ENCODE peak calls at places on chromosome 2, in seven cellular contexts. H is esophagus squamous epithelium, G is body of pancreas, K is endodermal cell, L is heart left ventricle, Y is A673, N is K562. O is an unnamed sample.

GRCh38 chr2:231037731-231038482 is 584 bp downstream of the C2orf72 start:
- DNase-seq in H (no peak), Y (no peak), L (no peak), K (peak; percentile 71), N (peak; percentile 37), G (peak; percentile 67), O (no peak)

GRCh38 chr2:240250985-240251847 is 110.8 kb upstream of the OTOS start:
- DNase-seq in H (no peak), Y (no peak), N (peak; percentile 87), K (peak; percentile 79), G (peak; percentile 93), L (peak; percentile 88), O (peak; percentile 98)

GRCh38 chr2:226581004-226581403 is 218.6 kb downstream of the IRS1 start:
- DNase-seq in Y (no peak), K (no peak), L (no peak), H (no peak), N (no peak), G (peak; percentile 17), O (no peak)

GRCh38 chr2:156319811-156320490 is 12.6 kb downstream of the NR4A2 start:
- DNase-seq in H (no peak), K (peak; percentile 78), N (peak; percentile 49), G (peak; percentile 89), Y (no peak), L (peak; percentile 77), O (peak; percentile 70)

GRCh38 chr2:88638123-88638650 is 10.9 kb upstream of the EIF2AK3 start:
- DNase-seq in K (no peak), N (no peak), H (no peak), G (no peak), L (no peak), Y (peak; percentile 49), O (no peak)

GRCh38 chr2:173218331-173219056 is 136.2 kb upstream of the CDCA7 start:
- DNase-seq in Y (peak; percentile 61), K (peak; percentile 64), L (no peak), H (no peak), N (no peak), G (no peak), O (peak; percentile 33)

GRCh38 chr2:22455086-22455485 is 929.9 kb upstream of the KLHL29 start:
- DNase-seq in L (no peak), G (no peak), K (no peak), N (no peak), H (no peak), Y (no peak), O (no peak)

GRCh38 chr2:25220198-25220712 is 51.9 kb upstream of the POMC start:
- DNase-seq in G (no peak), Y (no peak), H (no peak), L (no peak), N (no peak), K (no peak), O (no peak)

GRCh38 chr2:161990741-161991140 is 83.3 kb downstream of the DPP4 start:
- DNase-seq in H (no peak), K (no peak), Y (peak; percentile 2), G (no peak), L (no peak), N (no peak), O (no peak)

GRCh38 chr2:4258563-4258962 is 555.2 kb downstream of the DCDC2C start:
- DNase-seq in K (no peak), G (no peak), N (no peak), L (no peak), Y (peak; percentile 50), H (no peak), O (no peak)

GRCh38 chr2:180033993-180034894 is 27.1 kb upstream of the CWC22 start:
- DNase-seq in K (peak; percentile 68), N (no peak), L (no peak), H (no peak), G (no peak), Y (peak; percentile 93), O (peak; percentile 72)

GRCh38 chr2:215692387-215693079 is 256.7 kb upstream of the FN1 start:
- DNase-seq in Y (no peak), G (no peak), L (no peak), N (no peak), H (no peak), K (no peak), O (no peak)

GRCh38 chr2:192265751-192266150 is 71.0 kb upstream of the TMEFF2 start:
- DNase-seq in K (no peak), L (no peak), H (no peak), Y (no peak), G (no peak), N (no peak), O (no peak)

GRCh38 chr2:1548910-1549673 is 135.8 kb downstream of the TPO start:
- DNase-seq in K (no peak), N (no peak), H (no peak), L (no peak), G (no peak), Y (no peak), O (no peak)

GRCh38 chr2:144071461-144071860 is 448.5 kb downstream of the ZEB2 start:
- DNase-seq in L (no peak), G (no peak), Y (no peak), H (no peak), K (no peak), N (no peak), O (no peak)

GRCh38 chr2:154093856-154094255 is 222.1 kb downstream of the GALNT13 start:
- DNase-seq in H (no peak), K (no peak), G (no peak), L (no peak), Y (no peak), N (no peak), O (no peak)

GRCh38 chr2:174924061-174924693 is 81.0 kb downstream of the CHN1 start:
- DNase-seq in G (no peak), K (no peak), L (no peak), Y (no peak), H (no peak), N (no peak), O (no peak)

GRCh38 chr2:134917219-134917957 is 1.2 kb upstream of the CCNT2 start:
- DNase-seq in L (peak; percentile 16), N (no peak), Y (peak; percentile 3), G (peak; percentile 25), H (no peak), K (peak; percentile 63), O (peak; percentile 33)

GRCh38 chr2:86747708-86748627 is 27.9 kb downstream of the RMND5A start:
- DNase-seq in N (no peak), H (no peak), K (no peak), G (peak; percentile 10), L (no peak), Y (peak; percentile 82), O (no peak)

GRCh38 chr2:62340981-62341624 is 145.2 kb downstream of the B3GNT2 start:
- DNase-seq in H (no peak), N (no peak), K (peak; percentile 64), G (no peak), Y (peak; percentile 13), L (peak; percentile 52), O (peak; percentile 38)

DNA sequence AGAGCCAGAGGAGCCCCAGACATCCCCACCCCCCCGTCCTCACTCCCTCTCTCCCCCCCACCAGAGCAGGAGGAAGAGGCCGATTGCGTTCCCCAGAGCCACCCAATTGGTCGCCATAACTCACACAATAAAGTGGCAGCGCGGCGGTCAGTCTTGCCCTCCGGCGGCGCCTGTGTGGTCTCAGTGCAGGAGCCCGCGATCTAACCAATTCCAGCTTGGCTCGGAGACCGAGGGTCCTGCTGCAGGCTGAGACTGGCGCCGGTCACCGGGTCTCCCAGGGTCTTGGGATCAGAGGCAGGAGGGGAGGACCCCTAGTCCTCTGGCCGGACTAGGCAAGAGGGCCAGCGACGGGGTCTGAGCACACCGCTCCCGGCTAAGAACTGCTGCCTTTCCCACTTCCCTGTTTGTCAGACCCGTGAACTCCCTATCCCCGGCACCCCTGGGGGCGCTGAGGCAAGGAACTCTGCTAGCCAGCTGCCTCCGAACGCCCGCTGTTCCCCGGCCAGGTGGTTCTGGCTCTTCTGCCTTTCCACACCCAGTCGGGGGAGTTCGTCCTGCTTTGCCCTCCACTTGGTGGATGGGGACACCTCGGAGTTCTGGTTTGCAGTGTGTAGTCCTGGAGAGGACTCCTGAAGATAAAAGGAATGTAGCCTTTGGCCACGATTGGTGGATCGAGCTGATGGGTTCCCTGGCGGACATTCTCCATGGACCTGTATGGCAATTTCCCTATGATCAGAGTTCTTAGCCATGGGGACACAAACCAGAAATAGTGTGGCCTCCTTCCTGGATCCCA is 1.0 kb upstream of the HOXD12 start:
- DNase-seq in N (no peak), H (no peak), L (no peak), Y (no peak), G (no peak), K (peak; percentile 83), O (no peak)
- H3K27me3 ChIP-seq in N (peaks cover 76% of the 10 kb centered on the region), H (peaks cover 76% of the 10 kb centered on the region), L (peaks cover 99% of the 10 kb centered on the region), Y (no peaks in the 10 kb centered on the region), G (peaks cover 61% of the 10 kb centered on the region), K (peaks cover 100% of the 10 kb centered on the region), O (peaks cover 11% of the 10 kb centered on the region)

GRCh38 chr2:177433402-177433801 is 40.8 kb downstream of the AGPS start:
- DNase-seq in K (no peak), L (no peak), Y (no peak), H (no peak), G (no peak), N (peak; percentile 22), O (no peak)
- TF ChIP-seq CTCF in K (peak; percentile 40), L (no peak), Y (no peak), H (no peak), G (no peak), N (peak; percentile 11), O (no peak)

DNA sequence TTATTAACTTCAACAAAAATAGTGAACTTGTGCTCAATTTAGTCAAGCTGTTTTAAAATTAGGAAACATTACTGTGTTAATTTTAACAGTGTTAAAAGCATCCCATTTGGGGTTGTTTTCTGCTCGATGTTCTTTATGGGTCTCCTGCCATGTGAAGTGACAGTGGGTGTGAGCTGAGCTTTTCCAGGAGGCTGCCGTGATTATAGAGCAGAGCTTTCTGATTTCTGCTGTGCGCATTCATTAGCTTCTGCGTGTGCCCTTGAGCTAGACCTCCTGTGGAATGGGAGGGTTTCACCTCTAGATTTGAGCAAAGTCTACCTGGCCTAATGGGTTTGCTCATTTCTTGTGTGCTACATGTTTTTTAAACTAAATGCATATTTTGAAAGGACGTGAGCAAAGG is 121.4 kb downstream of the WDSUB1 start:
- DNase-seq in Y (no peak), H (no peak), N (no peak), G (no peak), L (peak; percentile 52), K (no peak), O (no peak)
- H3K4me1 ChIP-seq in Y (peaks cover 8% of the 10 kb centered on the region), H (no peaks in the 10 kb centered on the region), N (no peaks in the 10 kb centered on the region), G (no peaks in the 10 kb centered on the region), L (no peaks in the 10 kb centered on the region), K (no peaks in the 10 kb centered on the region), O (no peaks in the 10 kb centered on the region)

GRCh38 chr2:197947219-197947757 is 142.9 kb downstream of the PLCL1 start:
- DNase-seq in N (no peak), L (no peak), K (peak; percentile 47), G (no peak), Y (no peak), H (no peak), O (no peak)

GRCh38 chr2:197949224-197949623 is 144.8 kb downstream of the PLCL1 start:
- DNase-seq in L (no peak), N (no peak), H (no peak), K (no peak), G (no peak), Y (no peak), O (no peak)

GRCh38 chr2:197954328-197954727 is 149.9 kb downstream of the PLCL1 start:
- DNase-seq in H (no peak), N (no peak), L (no peak), G (no peak), Y (no peak), K (no peak), O (no peak)

GRCh38 chr2:197952540-197953202 is 148.3 kb downstream of the PLCL1 start:
- DNase-seq in G (no peak), H (no peak), L (no peak), Y (no peak), N (no peak), K (no peak), O (no peak)

GRCh38 chr2:197950754-197951153 is 146.4 kb downstream of the PLCL1 start:
- DNase-seq in N (no peak), L (no peak), K (no peak), Y (no peak), G (no peak), H (no peak), O (no peak)
- H3K27me3 ChIP-seq in N (no peaks in the 10 kb centered on the region), L (no peaks in the 10 kb centered on the region), K (peaks cover 9% of the 10 kb centered on the region), Y (no peaks in the 10 kb centered on the region), G (no peaks in the 10 kb centered on the region), H (no peaks in the 10 kb centered on the region), O (no peaks in the 10 kb centered on the region)

O was measured in testis.